ENCODE peak calls at places on chromosomes 13 and 19, in ten cellular contexts. D is suprapubic skin, S is SK-N-SH, I is transverse colon, Q is stomach, F is H1, Z is K562, E is upper lobe of left lung, K is GM12878, U is esophagus muscularis mucosa. A is an unnamed sample.
A peak's percentile ranks its signal among the peaks of the same experiment; 100 is the strongest.

GRCh38 chr19:1291761-1292418 is 6.2 kb downstream of the EFNA2 start:
- DNase-seq in K (no peak), D (no peak), F (no peak), I (peak; percentile 61), Z (no peak), U (no peak), Q (no peak), S (no peak), E (peak; percentile 70), A (no peak)

GRCh38 chr13:22454586-22454985 is 726.2 kb upstream of the SGCG start:
- DNase-seq in D (no peak), F (no peak), S (no peak), Q (no peak), Z (no peak), U (no peak), K (no peak), I (no peak), E (no peak), A (no peak)

GRCh38 chr19:1248454-1249297 is at the start of gene MIDN:
- DNase-seq in U (peak; percentile 96), Q (peak; percentile 90), F (peak; percentile 95), K (no peak), S (peak; percentile 87), E (peak; percentile 97), Z (peak; percentile 91), D (peak; percentile 92), I (peak; percentile 88), A (peak; percentile 93)

GRCh38 chr13:27004389-27004788 is 167.2 kb downstream of the USP12 start:
- DNase-seq in I (no peak), D (no peak), K (no peak), Z (no peak), U (no peak), E (no peak), F (no peak), S (no peak), Q (no peak), A (peak; percentile 29)

GRCh38 chr19:10237702-10238101 is 6.6 kb upstream of the S1PR2 start:
- DNase-seq in U (no peak), Q (no peak), S (no peak), I (no peak), D (no peak), Z (no peak), F (no peak), E (no peak), K (no peak), A (no peak)

GRCh38 chr19:50333737-50334617 is 4.8 kb upstream of the KCNC3 start:
- DNase-seq in D (no peak), I (peak; percentile 84), F (peak; percentile 94), E (peak; percentile 98), S (peak; percentile 98), Z (peak; percentile 90), Q (peak; percentile 82), K (no peak), U (no peak), A (peak; percentile 74)

GRCh38 chr13:63438951-63439350 is 2023.3 kb upstream of the PCDH20 start:
- DNase-seq in D (no peak), Z (no peak), U (no peak), S (no peak), F (no peak), K (no peak), Q (no peak), I (no peak), E (no peak), A (no peak)

GRCh38 chr13:33490461-33491327 is 205.1 kb upstream of the STARD13 start:
- DNase-seq in D (peak; percentile 62), Z (peak; percentile 26), U (no peak), I (no peak), S (no peak), E (peak; percentile 4), F (peak; percentile 73), Q (no peak), K (no peak), A (no peak)

GRCh38 chr13:46475586-46475991 is 77.4 kb upstream of the LRCH1 start:
- DNase-seq in F (no peak), K (no peak), Z (no peak), D (no peak), E (no peak), U (no peak), Q (no peak), I (no peak), S (no peak), A (no peak)

GRCh38 chr19:44753932-44754742 is 5.6 kb downstream of the BCL3 start:
- DNase-seq in Q (peak; percentile 96), K (no peak), E (peak; percentile 97), S (peak; percentile 72), D (peak; percentile 95), U (peak; percentile 99), Z (peak; percentile 94), I (peak; percentile 98), F (peak; percentile 76), A (peak; percentile 97)

GRCh38 chr13:109212630-109213029 is 573.8 kb downstream of the IRS2 start:
- DNase-seq in D (no peak), E (no peak), I (no peak), S (no peak), Z (no peak), K (no peak), F (no peak), Q (no peak), U (no peak), A (no peak)

GRCh38 chr19:4987692-4988370 is 18.9 kb downstream of the KDM4B start:
- DNase-seq in K (no peak), I (no peak), E (no peak), D (no peak), F (no peak), S (no peak), Q (no peak), U (no peak), Z (no peak), A (no peak)
- TF ChIP-seq EP300 in K (no peak), I (no peak), E (no peak), D (no peak), F (no peak), S (no peak), Q (no peak), U (no peak), Z (no peak), A (no peak)

GRCh38 chr19:18869231-18869575 is 26.8 kb downstream of the CERS1 start:
- DNase-seq in S (no peak), Q (no peak), U (no peak), F (peak; percentile 65), I (no peak), Z (no peak), D (peak; percentile 71), E (peak; percentile 84), K (no peak), A (no peak)

GRCh38 chr19:18867199-18867598 is 28.8 kb downstream of the CERS1 start:
- DNase-seq in S (no peak), K (no peak), Q (no peak), Z (no peak), F (no peak), E (peak; percentile 74), I (no peak), D (no peak), U (no peak), A (no peak)

GRCh38 chr19:18869781-18870530 is 26.0 kb downstream of the CERS1 start:
- DNase-seq in E (peak; percentile 83), Q (no peak), Z (no peak), U (no peak), K (no peak), F (peak; percentile 96), I (no peak), D (peak; percentile 62), S (no peak), A (no peak)

GRCh38 chr19:18867751-18868150 is 28.2 kb downstream of the CERS1 start:
- DNase-seq in I (no peak), F (no peak), Z (no peak), E (peak; percentile 59), D (peak; percentile 51), U (no peak), S (no peak), K (no peak), Q (no peak), A (no peak)

GRCh38 chr19:18868380-18869230 is 27.4 kb downstream of the CERS1 start:
- DNase-seq in Q (no peak), K (no peak), U (no peak), E (peak; percentile 84), I (no peak), F (no peak), S (no peak), D (peak; percentile 72), Z (no peak), A (no peak)
- TF ChIP-seq POLR2AphosphoS5 in Q (no peak), K (no peak), U (no peak), E (no peak), I (no peak), F (peak; percentile 20), S (no peak), D (no peak), Z (no peak), A (no peak)

GRCh38 chr13:97268772-97269171 is 46.6 kb downstream of the MBNL2 start:
- DNase-seq in Q (no peak), U (no peak), K (no peak), Z (no peak), S (no peak), E (peak; percentile 24), I (no peak), D (no peak), F (no peak), A (no peak)
- TF ChIP-seq CTCF in Q (no peak), U (no peak), K (no peak), Z (no peak), S (peak; percentile 30), E (no peak), I (no peak), D (no peak), F (peak; percentile 28), A (no peak)

DNA sequence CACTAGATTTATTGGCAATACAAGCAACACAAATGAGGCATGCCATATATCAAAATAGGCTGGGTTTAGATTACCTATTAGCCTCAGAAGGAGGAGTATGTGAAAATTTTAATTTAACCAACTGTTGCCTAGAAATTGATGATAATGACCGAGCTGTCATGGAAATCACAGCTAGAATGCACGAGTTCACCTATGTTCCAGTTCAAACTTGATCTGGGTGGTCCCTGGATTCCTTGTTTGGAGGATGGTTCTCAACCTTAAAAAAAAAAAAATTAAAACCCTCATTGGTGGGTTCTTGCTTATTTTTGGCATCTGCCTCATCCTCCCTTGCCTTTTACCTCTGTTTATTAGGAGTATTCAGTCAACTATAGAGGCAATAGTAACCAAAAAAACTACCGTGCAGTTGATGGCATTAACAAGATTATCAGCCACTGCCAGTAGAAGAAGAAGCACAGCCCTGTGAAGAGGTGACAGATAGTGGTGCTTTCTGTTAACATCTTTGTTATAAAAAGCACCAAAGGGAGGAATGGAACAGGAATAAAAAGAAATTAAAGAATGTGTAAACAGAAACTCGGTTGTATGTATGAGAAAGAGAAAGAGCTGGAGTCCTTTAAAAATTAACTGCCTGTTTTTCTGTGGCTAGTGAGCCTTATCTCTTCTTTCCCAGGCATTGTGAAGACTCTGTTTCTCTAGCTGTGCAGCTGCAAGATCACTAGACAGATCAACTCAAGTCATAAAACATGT is 106.4 kb downstream of the ZNF429 start:
- DNase-seq in F (no peak), D (no peak), Q (no peak), K (no peak), I (no peak), Z (peak; percentile 50), U (no peak), S (no peak), E (no peak), A (no peak)
- TF ChIP-seq EP300 in F (no peak), D (no peak), Q (no peak), K (no peak), I (no peak), Z (peak; percentile 89), U (no peak), S (no peak), E (no peak), A (no peak)